ENCODE peak calls at places on chromosomes 12 and 14, in four cellular contexts. K is GM12865, V is HuH-7.5, P is thoracic aorta. M is an unnamed sample.

GRCh38 chr12:11656550-11656949 is 7.1 kb downstream of the ETV6 start:
- DNase-seq in K (no peak), V (no peak), P (no peak), M (no peak)

GRCh38 chr12:82896979-82897378 is 210.3 kb downstream of the TMTC2 start:
- DNase-seq in K (no peak), V (peak; percentile 24), P (no peak), M (no peak)

GRCh38 chr14:104735830-104736642 is 12.0 kb downstream of the ADSS1 start:
- DNase-seq in K (no peak), V (no peak), P (peak; percentile 71), M (no peak)

GRCh38 chr12:34347367-34347766 is 325.1 kb downstream of the ALG10 start:
- DNase-seq in K (no peak), V (peak; percentile 69), P (no peak), M (no peak)

GRCh38 chr12:67161322-67161918 is 107.7 kb upstream of the CAND1 start:
- DNase-seq in K (peak; percentile 65), V (peak; percentile 11), P (no peak), M (peak; percentile 21)

GRCh38 chr12:120055639-120056038 is 60.9 kb downstream of the RAB35 start:
- DNase-seq in K (no peak), V (no peak), P (no peak), M (no peak)

GRCh38 chr12:94140556-94140955 is 7.8 kb upstream of the PLXNC1 start:
- DNase-seq in K (peak; percentile 67), V (no peak), P (no peak), M (peak; percentile 61)

GRCh38 chr12:130026608-130027176 is 122.9 kb upstream of the TMEM132D start:
- DNase-seq in K (peak; percentile 39), V (peak; percentile 39), P (no peak), M (peak; percentile 62)

GRCh38 chr12:113591480-113591971 is 119.9 kb upstream of the LHX5 start:
- DNase-seq in K (peak; percentile 31), V (no peak), P (no peak), M (peak; percentile 65)

GRCh38 chr12:105992849-105993740 is 145.7 kb downstream of the NUAK1 start:
- DNase-seq in K (no peak), V (no peak), P (no peak), M (no peak)

GRCh38 chr12:9244894-9245293 is 36.7 kb upstream of the PZP start:
- DNase-seq in K (peak; percentile 68), V (no peak), P (no peak), M (peak; percentile 60)

GRCh38 chr12:52526511-52526951 is 6.3 kb upstream of the KRT5 start:
- DNase-seq in K (no peak), V (no peak), P (no peak), M (no peak)

GRCh38 chr12:96193725-96194571 is at the start of gene ELK3:
- DNase-seq in K (peak; percentile 71), V (peak; percentile 83), P (no peak), M (peak; percentile 78)

GRCh38 chr14:33364536-33364935 is 425.9 kb downstream of the NPAS3 start:
- DNase-seq in K (no peak), V (no peak), P (no peak), M (no peak)